ENCODE peak calls at places on chromosomes 5 and 9, in six cellular contexts. B is NCI-H82, N is psoas muscle, V is cardiac fibroblast, K is astrocyte of the spinal cord, D is NCI-H1105 treated with DMSO at 0.1 percent for 48 hours. U is an unnamed sample.

GRCh38 chr5:149485655-149486615 is 65.3 kb downstream of the CSNK1A1 start:
- DNase-seq in K (peak), N (peak), D (peak), B (peak), V (peak), U (no peak)

GRCh38 chr5:76958976-76959767 is 6.3 kb downstream of the CRHBP start:
- DNase-seq in D (no peak), N (no peak), K (peak), V (peak), B (no peak), U (no peak)

GRCh38 chr5:891117-891836 is 1.3 kb downstream of the BRD9 start:
- DNase-seq in N (no peak), B (peak), D (no peak), K (no peak), V (peak), U (no peak)

GRCh38 chr9:135287627-135288026 is 192.0 kb upstream of the PPP1R26 start:
- DNase-seq in N (no peak), V (no peak), D (no peak), B (no peak), K (no peak), U (no peak)

GRCh38 chr5:67173959-67174358 is 22.6 kb downstream of the CD180 start:
- DNase-seq in D (no peak), K (no peak), N (no peak), V (no peak), B (no peak), U (no peak)

GRCh38 chr5:122126711-122127385 is 2.5 kb upstream of the ZNF474 start:
- DNase-seq in N (no peak), V (no peak), D (no peak), K (peak), B (no peak), U (no peak)

GRCh38 chr5:80339116-80339515 is 19.3 kb downstream of the SPZ1 start:
- DNase-seq in N (no peak), D (no peak), B (no peak), K (no peak), V (no peak), U (no peak)

GRCh38 chr9:90857855-90858254 is 56.2 kb downstream of the SYK start:
- DNase-seq in N (no peak), D (no peak), V (no peak), K (no peak), B (no peak), U (no peak)

GRCh38 chr9:91207889-91208651 is 153.6 kb downstream of the AUH start:
- DNase-seq in K (peak), B (no peak), V (peak), D (no peak), N (no peak), U (no peak)

GRCh38 chr9:114401344-114401743 is 13.6 kb upstream of the AKNA start:
- DNase-seq in V (no peak), N (no peak), K (no peak), B (no peak), D (no peak), U (no peak)